ENCODE peak calls at places on chromosomes 5 and 9, in nine cellular contexts. One of them, this sample, is unnamed.

GRCh38 chr5:88502179-88503064 is 233.8 kb upstream of the TMEM161B start:
- DNase-seq in adrenal gland: peak
- DNase-seq in cardiac fibroblast: peak
- DNase-seq in OCI-LY7: peak
- DNase-seq in CD8-positive, alpha-beta T cell: no peak
- DNase-seq in epithelial cell of esophagus: no peak
- DNase-seq in foreskin fibroblast: peak
- DNase-seq in tibial artery: no peak
- DNase-seq in upper lobe of right lung: no peak
- DNase-seq in this sample: peak

GRCh38 chr9:112002847-112003457 is 106.3 kb downstream of the UGCG start:
- DNase-seq in adrenal gland: no peak
- DNase-seq in cardiac fibroblast: no peak
- DNase-seq in OCI-LY7: no peak
- DNase-seq in CD8-positive, alpha-beta T cell: no peak
- DNase-seq in epithelial cell of esophagus: no peak
- DNase-seq in foreskin fibroblast: no peak
- DNase-seq in tibial artery: no peak
- DNase-seq in upper lobe of right lung: no peak
- DNase-seq in this sample: no peak

GRCh38 chr5:66877843-66878242 is 281.6 kb downstream of the MAST4 start:
- DNase-seq in adrenal gland: no peak
- DNase-seq in cardiac fibroblast: no peak
- DNase-seq in OCI-LY7: no peak
- DNase-seq in CD8-positive, alpha-beta T cell: no peak
- DNase-seq in epithelial cell of esophagus: peak
- DNase-seq in foreskin fibroblast: no peak
- DNase-seq in tibial artery: no peak
- DNase-seq in upper lobe of right lung: no peak
- DNase-seq in this sample: no peak

GRCh38 chr9:133349965-133350624 is 2.1 kb downstream of the RPL7A start:
- DNase-seq in adrenal gland: no peak
- DNase-seq in cardiac fibroblast: no peak
- DNase-seq in OCI-LY7: no peak
- DNase-seq in CD8-positive, alpha-beta T cell: no peak
- DNase-seq in epithelial cell of esophagus: no peak
- DNase-seq in foreskin fibroblast: no peak
- DNase-seq in tibial artery: no peak
- DNase-seq in upper lobe of right lung: no peak
- DNase-seq in this sample: no peak

GRCh38 chr5:55063899-55064298 is 38.5 kb upstream of the GZMA start:
- DNase-seq in adrenal gland: no peak
- DNase-seq in cardiac fibroblast: no peak
- DNase-seq in OCI-LY7: no peak
- DNase-seq in CD8-positive, alpha-beta T cell: no peak
- DNase-seq in epithelial cell of esophagus: no peak
- DNase-seq in foreskin fibroblast: peak
- DNase-seq in tibial artery: no peak
- DNase-seq in upper lobe of right lung: no peak
- DNase-seq in this sample: no peak

GRCh38 chr5:73183491-73183891 is 10.5 kb downstream of the TMEM174 start:
- DNase-seq in adrenal gland: no peak
- DNase-seq in cardiac fibroblast: no peak
- DNase-seq in OCI-LY7: no peak
- DNase-seq in CD8-positive, alpha-beta T cell: no peak
- DNase-seq in epithelial cell of esophagus: no peak
- DNase-seq in foreskin fibroblast: no peak
- DNase-seq in tibial artery: no peak
- DNase-seq in upper lobe of right lung: no peak
- DNase-seq in this sample: no peak

GRCh38 chr5:65837139-65837538 is 89.2 kb upstream of the ERBIN start:
- DNase-seq in adrenal gland: no peak
- DNase-seq in cardiac fibroblast: no peak
- DNase-seq in OCI-LY7: no peak
- DNase-seq in CD8-positive, alpha-beta T cell: no peak
- DNase-seq in epithelial cell of esophagus: peak
- DNase-seq in foreskin fibroblast: peak
- DNase-seq in tibial artery: no peak
- DNase-seq in upper lobe of right lung: no peak
- DNase-seq in this sample: no peak

GRCh38 chr9:113622600-113623400 is 159.3 kb downstream of the RGS3 start:
- DNase-seq in adrenal gland: no peak
- DNase-seq in cardiac fibroblast: peak
- DNase-seq in OCI-LY7: peak
- DNase-seq in CD8-positive, alpha-beta T cell: no peak
- DNase-seq in epithelial cell of esophagus: peak
- DNase-seq in foreskin fibroblast: peak
- DNase-seq in tibial artery: no peak
- DNase-seq in upper lobe of right lung: peak
- DNase-seq in this sample: no peak

GRCh38 chr5:104179057-104179456 is 616.5 kb upstream of the NUDT12 start:
- DNase-seq in adrenal gland: peak
- DNase-seq in cardiac fibroblast: peak
- DNase-seq in OCI-LY7: peak
- DNase-seq in CD8-positive, alpha-beta T cell: no peak
- DNase-seq in epithelial cell of esophagus: peak
- DNase-seq in foreskin fibroblast: peak
- DNase-seq in tibial artery: no peak
- DNase-seq in upper lobe of right lung: no peak
- DNase-seq in this sample: peak

GRCh38 chr9:73042155-73042554 is 89.3 kb upstream of the ALDH1A1 start:
- DNase-seq in adrenal gland: no peak
- DNase-seq in cardiac fibroblast: peak
- DNase-seq in OCI-LY7: no peak
- DNase-seq in CD8-positive, alpha-beta T cell: no peak
- DNase-seq in epithelial cell of esophagus: peak
- DNase-seq in foreskin fibroblast: peak
- DNase-seq in tibial artery: no peak
- DNase-seq in upper lobe of right lung: no peak
- DNase-seq in this sample: no peak

GRCh38 chr5:6961123-6961522 is 247.9 kb downstream of the TENT4A start:
- DNase-seq in adrenal gland: no peak
- DNase-seq in cardiac fibroblast: no peak
- DNase-seq in OCI-LY7: no peak
- DNase-seq in CD8-positive, alpha-beta T cell: no peak
- DNase-seq in epithelial cell of esophagus: no peak
- DNase-seq in foreskin fibroblast: no peak
- DNase-seq in tibial artery: no peak
- DNase-seq in upper lobe of right lung: no peak
- DNase-seq in this sample: no peak

GRCh38 chr5:6962256-6962655 is 249.0 kb downstream of the TENT4A start:
- DNase-seq in adrenal gland: no peak
- DNase-seq in cardiac fibroblast: no peak
- DNase-seq in OCI-LY7: no peak
- DNase-seq in CD8-positive, alpha-beta T cell: no peak
- DNase-seq in epithelial cell of esophagus: no peak
- DNase-seq in foreskin fibroblast: no peak
- DNase-seq in tibial artery: no peak
- DNase-seq in upper lobe of right lung: no peak
- DNase-seq in this sample: no peak
- H3K4me3 ChIP-seq in adrenal gland: no peak
- H3K4me3 ChIP-seq in cardiac fibroblast: no peak
- H3K4me3 ChIP-seq in OCI-LY7: no peak
- H3K4me3 ChIP-seq in CD8-positive, alpha-beta T cell: no peak
- H3K4me3 ChIP-seq in epithelial cell of esophagus: no peak
- H3K4me3 ChIP-seq in foreskin fibroblast: no peak
- H3K4me3 ChIP-seq in tibial artery: no peak
- H3K4me3 ChIP-seq in upper lobe of right lung: no peak
- H3K4me3 ChIP-seq in this sample: no peak

GRCh38 chr5:170865622-170866021 is 3.8 kb downstream of the RANBP17 start:
- DNase-seq in adrenal gland: no peak
- DNase-seq in cardiac fibroblast: no peak
- DNase-seq in OCI-LY7: no peak
- DNase-seq in CD8-positive, alpha-beta T cell: no peak
- DNase-seq in epithelial cell of esophagus: no peak
- DNase-seq in foreskin fibroblast: no peak
- DNase-seq in tibial artery: no peak
- DNase-seq in upper lobe of right lung: no peak
- DNase-seq in this sample: no peak

GRCh38 chr5:170860818-170861217 is 1.0 kb upstream of the RANBP17 start:
- DNase-seq in adrenal gland: no peak
- DNase-seq in cardiac fibroblast: no peak
- DNase-seq in OCI-LY7: no peak
- DNase-seq in CD8-positive, alpha-beta T cell: no peak
- DNase-seq in epithelial cell of esophagus: no peak
- DNase-seq in foreskin fibroblast: no peak
- DNase-seq in tibial artery: no peak
- DNase-seq in upper lobe of right lung: no peak
- DNase-seq in this sample: no peak

GRCh38 chr5:170861855-170862766 is at the start of gene RANBP17:
- DNase-seq in adrenal gland: peak
- DNase-seq in cardiac fibroblast: peak
- DNase-seq in OCI-LY7: no peak
- DNase-seq in CD8-positive, alpha-beta T cell: no peak
- DNase-seq in epithelial cell of esophagus: peak
- DNase-seq in foreskin fibroblast: peak
- DNase-seq in tibial artery: no peak
- DNase-seq in upper lobe of right lung: peak
- DNase-seq in this sample: no peak

GRCh38 chr5:170861295-170861854 is 443 bp upstream of the RANBP17 start:
- DNase-seq in adrenal gland: no peak
- DNase-seq in cardiac fibroblast: no peak
- DNase-seq in OCI-LY7: no peak
- DNase-seq in CD8-positive, alpha-beta T cell: no peak
- DNase-seq in epithelial cell of esophagus: no peak
- DNase-seq in foreskin fibroblast: peak
- DNase-seq in tibial artery: no peak
- DNase-seq in upper lobe of right lung: no peak
- DNase-seq in this sample: no peak

DNA sequence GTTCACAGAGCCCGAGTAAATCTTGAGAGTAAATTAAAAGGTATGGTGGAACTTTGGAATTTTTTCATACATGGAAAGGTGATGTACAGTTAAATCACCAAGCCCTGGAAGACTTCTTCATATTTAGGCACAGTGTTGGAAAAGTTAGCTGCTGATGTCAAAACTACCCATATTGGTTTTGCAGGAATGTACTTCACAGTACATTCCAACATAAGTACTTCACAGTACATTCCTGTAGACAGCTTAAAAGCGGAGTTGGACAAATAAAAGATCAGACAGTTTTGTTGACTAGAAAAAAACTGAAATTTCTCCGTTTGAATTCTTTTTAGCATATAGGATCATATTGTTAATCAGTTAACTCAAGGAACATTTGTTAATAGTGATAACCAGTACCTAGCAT is 1.8 kb downstream of the RANBP17 start:
- DNase-seq in adrenal gland: no peak
- DNase-seq in cardiac fibroblast: peak
- DNase-seq in OCI-LY7: no peak
- DNase-seq in CD8-positive, alpha-beta T cell: no peak
- DNase-seq in epithelial cell of esophagus: no peak
- DNase-seq in foreskin fibroblast: peak
- DNase-seq in tibial artery: no peak
- DNase-seq in upper lobe of right lung: no peak
- DNase-seq in this sample: no peak
- H3K4me3 ChIP-seq in adrenal gland: no peak
- H3K4me3 ChIP-seq in cardiac fibroblast: no peak
- H3K4me3 ChIP-seq in OCI-LY7: no peak
- H3K4me3 ChIP-seq in CD8-positive, alpha-beta T cell: no peak
- H3K4me3 ChIP-seq in epithelial cell of esophagus: no peak
- H3K4me3 ChIP-seq in foreskin fibroblast: no peak
- H3K4me3 ChIP-seq in tibial artery: no peak
- H3K4me3 ChIP-seq in upper lobe of right lung: no peak
- H3K4me3 ChIP-seq in this sample: no peak

GRCh38 chr5:40677456-40677855 is 2.3 kb upstream of the PTGER4 start:
- DNase-seq in adrenal gland: no peak
- DNase-seq in cardiac fibroblast: no peak
- DNase-seq in OCI-LY7: no peak
- DNase-seq in CD8-positive, alpha-beta T cell: no peak
- DNase-seq in epithelial cell of esophagus: no peak
- DNase-seq in foreskin fibroblast: no peak
- DNase-seq in tibial artery: no peak
- DNase-seq in upper lobe of right lung: no peak
- DNase-seq in this sample: no peak
- H3K4me3 ChIP-seq in adrenal gland: peak
- H3K4me3 ChIP-seq in cardiac fibroblast: no peak
- H3K4me3 ChIP-seq in OCI-LY7: no peak
- H3K4me3 ChIP-seq in CD8-positive, alpha-beta T cell: no peak
- H3K4me3 ChIP-seq in epithelial cell of esophagus: no peak
- H3K4me3 ChIP-seq in foreskin fibroblast: no peak
- H3K4me3 ChIP-seq in tibial artery: peak
- H3K4me3 ChIP-seq in upper lobe of right lung: peak
- H3K4me3 ChIP-seq in this sample: peak

DNA sequence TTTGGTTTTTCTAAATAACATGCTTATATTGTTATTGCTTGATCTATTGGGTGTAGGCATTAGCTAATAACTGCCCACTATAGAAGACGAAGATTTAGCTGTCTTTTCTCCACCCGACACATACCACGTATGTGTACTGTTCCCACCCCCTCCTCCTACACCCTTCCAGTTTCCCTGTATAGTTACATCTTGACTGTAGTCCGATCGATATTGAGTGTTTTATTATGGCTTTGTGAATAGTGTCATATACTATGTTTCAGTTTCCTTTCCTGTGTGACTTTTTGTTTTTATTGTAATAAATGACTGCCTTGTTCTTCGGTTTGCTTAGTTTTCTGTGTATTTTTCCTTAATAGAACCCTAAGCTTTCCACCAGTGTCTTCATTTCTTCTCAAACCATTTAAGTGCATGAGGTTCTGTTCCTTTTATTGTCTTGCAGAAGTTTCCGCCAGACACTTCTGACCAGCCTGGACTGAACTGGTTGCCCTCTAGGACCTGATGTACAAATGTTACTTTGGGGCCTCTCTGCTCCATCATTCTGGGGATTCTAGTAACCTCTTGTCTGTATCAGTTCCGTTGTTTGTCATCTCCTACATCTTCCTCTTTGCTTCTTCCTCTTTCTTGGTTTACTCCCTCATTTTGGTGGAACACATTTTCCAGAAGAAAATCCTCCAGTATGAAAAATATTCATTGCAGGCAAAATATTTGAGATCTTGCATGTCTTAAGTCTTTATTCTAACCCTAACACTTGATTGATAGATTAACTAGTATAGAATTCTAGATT is 61.8 kb downstream of the PRKACG start:
- DNase-seq in adrenal gland: no peak
- DNase-seq in cardiac fibroblast: no peak
- DNase-seq in OCI-LY7: peak
- DNase-seq in CD8-positive, alpha-beta T cell: no peak
- DNase-seq in epithelial cell of esophagus: no peak
- DNase-seq in foreskin fibroblast: no peak
- DNase-seq in tibial artery: no peak
- DNase-seq in upper lobe of right lung: no peak
- DNase-seq in this sample: no peak
- H3K4me3 ChIP-seq in adrenal gland: no peak
- H3K4me3 ChIP-seq in cardiac fibroblast: no peak
- H3K4me3 ChIP-seq in OCI-LY7: no peak
- H3K4me3 ChIP-seq in CD8-positive, alpha-beta T cell: no peak
- H3K4me3 ChIP-seq in epithelial cell of esophagus: no peak
- H3K4me3 ChIP-seq in foreskin fibroblast: no peak
- H3K4me3 ChIP-seq in tibial artery: no peak
- H3K4me3 ChIP-seq in upper lobe of right lung: no peak
- H3K4me3 ChIP-seq in this sample: no peak

This sample was measured in Jurkat, Clone E6-1.